ENCODE peak calls at places on chromosomes 5 and 9, in five cellular contexts. F, O, Z, D and X are unnamed samples.

GRCh38 chr5:116660929-116661328 is 86.3 kb upstream of the SEMA6A start:
- DNase-seq in F (no peak), O (no peak), Z (no peak), D (no peak), X (no peak)

GRCh38 chr9:31325778-31326177 is 1058.7 kb upstream of the ACO1 start:
- DNase-seq in F (no peak), O (no peak), Z (no peak), D (no peak), X (no peak)

GRCh38 chr5:123084730-123085605 is 4.1 kb upstream of the PRDM6 start:
- DNase-seq in F (no peak), O (no peak), Z (no peak), D (no peak), X (no peak)

GRCh38 chr9:97853844-97854695 is 1.0 kb downstream of the FOXE1 start:
- DNase-seq in F (peak; percentile 9), O (peak; percentile 52), Z (peak; percentile 65), D (no peak), X (no peak)

GRCh38 chr9:97632406-97632991 is 669 bp downstream of the TSTD2 start:
- DNase-seq in F (no peak), O (peak; percentile 82), Z (peak; percentile 75), D (no peak), X (peak; percentile 79)

GRCh38 chr9:18791074-18791473 is 241.9 kb downstream of the SAXO1 start:
- DNase-seq in F (peak; percentile 15), O (peak; percentile 80), Z (no peak), D (no peak), X (no peak)

GRCh38 chr9:29816954-29817703 is 2243.8 kb upstream of the C9orf72 start:
- DNase-seq in F (no peak), O (no peak), Z (no peak), D (no peak), X (no peak)

GRCh38 chr9:136309101-136309801 is 5.4 kb upstream of the CCDC187 start:
- DNase-seq in F (no peak), O (no peak), Z (no peak), D (no peak), X (no peak)

GRCh38 chr5:14413331-14413750 is 168.3 kb upstream of the OTULINL start:
- DNase-seq in F (no peak), O (no peak), Z (no peak), D (no peak), X (no peak)

GRCh38 chr5:135356522-135357318 is 42.3 kb downstream of the MACROH2A1 start:
- DNase-seq in F (no peak), O (peak; percentile 67), Z (no peak), D (peak; percentile 83), X (peak; percentile 81)

GRCh38 chr9:108050894-108051293 is 561.3 kb upstream of the KLF4 start:
- DNase-seq in F (no peak), O (no peak), Z (no peak), D (no peak), X (no peak)

GRCh38 chr9:137709411-137710101 is 90.8 kb downstream of the EHMT1 start:
- DNase-seq in F (no peak), O (no peak), Z (no peak), D (no peak), X (no peak)

GRCh38 chr5:133309981-133310630 is 258.3 kb downstream of the HSPA4 start:
- DNase-seq in F (no peak), O (no peak), Z (no peak), D (no peak), X (no peak)

GRCh38 chr5:89286320-89286719 is 403.3 kb upstream of the MEF2C start:
- DNase-seq in F (no peak), O (no peak), Z (no peak), D (no peak), X (no peak)

GRCh38 chr5:36575367-36575781 is 31.0 kb upstream of the SLC1A3 start:
- DNase-seq in F (no peak), O (no peak), Z (no peak), D (no peak), X (no peak)

GRCh38 chr5:79999722-80000121 is 8.7 kb upstream of the MTX3 start:
- DNase-seq in F (no peak), O (no peak), Z (no peak), D (no peak), X (no peak)

GRCh38 chr5:53424691-53425597 is 55.5 kb upstream of the FST start:
- DNase-seq in F (no peak), O (no peak), Z (no peak), D (no peak), X (no peak)

GRCh38 chr5:150488519-150489357 is 19.2 kb upstream of the NDST1 start:
- DNase-seq in F (peak; percentile 30), O (no peak), Z (peak; percentile 73), D (peak; percentile 92), X (peak; percentile 95)

GRCh38 chr9:73006986-73007385 is 54.1 kb upstream of the ALDH1A1 start:
- DNase-seq in F (no peak), O (no peak), Z (no peak), D (no peak), X (no peak)

GRCh38 chr5:110899566-110900412 is 161.0 kb downstream of the SLC25A46 start:
- DNase-seq in F (no peak), O (no peak), Z (no peak), D (no peak), X (no peak)

GRCh38 chr5:32916648-32917047 is 205.5 kb downstream of the NPR3 start:
- DNase-seq in F (no peak), O (no peak), Z (no peak), D (peak; percentile 65), X (no peak)

GRCh38 chr9:76688471-76689238 is 75.6 kb upstream of the PCA3 start:
- DNase-seq in F (no peak), O (no peak), Z (no peak), D (no peak), X (no peak)

GRCh38 chr9:89059925-89060506 is 68.7 kb downstream of the S1PR3 start:
- DNase-seq in F (no peak), O (no peak), Z (no peak), D (no peak), X (no peak)

GRCh38 chr9:108356806-108357205 is 499.0 kb downstream of the ACTL7B start:
- DNase-seq in F (no peak), O (no peak), Z (no peak), D (no peak), X (no peak)

GRCh38 chr5:56471707-56472106 is 238.6 kb upstream of the ANKRD55 start:
- DNase-seq in F (no peak), O (no peak), Z (no peak), D (no peak), X (no peak)

GRCh38 chr9:4833781-4834560 is 41.2 kb downstream of the RCL1 start:
- DNase-seq in F (no peak), O (no peak), Z (no peak), D (no peak), X (no peak)

GRCh38 chr5:129460121-129460950 is at the start of gene ADAMTS19:
- DNase-seq in F (no peak), O (peak; percentile 73), Z (no peak), D (no peak), X (no peak)

GRCh38 chr5:39501403-39501802 is 76.6 kb upstream of the DAB2 start:
- DNase-seq in F (no peak), O (no peak), Z (no peak), D (no peak), X (no peak)

GRCh38 chr9:72817413-72817812 is 135.4 kb downstream of the ALDH1A1 start:
- DNase-seq in F (no peak), O (no peak), Z (no peak), D (no peak), X (no peak)

GRCh38 chr5:67063791-67064190 is 132.8 kb downstream of the CD180 start:
- DNase-seq in F (no peak), O (no peak), Z (no peak), D (no peak), X (no peak)

GRCh38 chr5:141866111-141866510 is 12.1 kb downstream of the PCDH1 start:
- DNase-seq in F (no peak), O (no peak), Z (peak; percentile 93), D (no peak), X (no peak)

GRCh38 chr5:141867139-141867538 is 11.1 kb downstream of the PCDH1 start:
- DNase-seq in F (no peak), O (no peak), Z (peak; percentile 9), D (no peak), X (no peak)

GRCh38 chr5:141864371-141865370 is 13.5 kb downstream of the PCDH1 start:
- DNase-seq in F (peak; percentile 43), O (no peak), Z (no peak), D (no peak), X (no peak)

GRCh38 chr5:141863569-141864178 is 14.5 kb downstream of the PCDH1 start:
- DNase-seq in F (no peak), O (no peak), Z (no peak), D (no peak), X (no peak)

GRCh38 chr5:141865406-141865805 is 12.8 kb downstream of the PCDH1 start:
- DNase-seq in F (no peak), O (no peak), Z (no peak), D (no peak), X (no peak)
- H3K27ac ChIP-seq in F (no peak overlapping the region), O (no peak overlapping the region), Z (no peak overlapping the region), D (no peak overlapping the region), X (no peak overlapping the region)

GRCh38 chr9:93947409-93948070 is 7.6 kb downstream of the BARX1 start:
- DNase-seq in F (no peak), O (no peak), Z (no peak), D (no peak), X (no peak)

GRCh38 chr9:93944011-93944410 is 11.1 kb downstream of the BARX1 start:
- DNase-seq in F (no peak), O (no peak), Z (no peak), D (no peak), X (no peak)

GRCh38 chr9:93946338-93946712 is 8.8 kb downstream of the BARX1 start:
- DNase-seq in F (no peak), O (no peak), Z (no peak), D (no peak), X (no peak)

GRCh38 chr9:93948456-93949072 is 6.6 kb downstream of the BARX1 start:
- DNase-seq in F (no peak), O (no peak), Z (no peak), D (no peak), X (no peak)

GRCh38 chr9:93945400-93946337 is 9.5 kb downstream of the BARX1 start:
- DNase-seq in F (no peak), O (no peak), Z (no peak), D (no peak), X (no peak)
- H3K4me3 ChIP-seq in F (no peak overlapping the region), O (peak overlapping the region; percentile 17), Z (peak overlapping the region; percentile 36), D (peak overlapping the region; percentile 31), X (peak overlapping the region; percentile 60)

GRCh38 chr9:121474225-121474947 is 25.3 kb downstream of the GGTA1 start:
- DNase-seq in F (no peak), O (no peak), Z (no peak), D (no peak), X (no peak)
- H3K27ac ChIP-seq in F (no peak overlapping the region), O (no peak overlapping the region), Z (no peak overlapping the region), D (peak overlapping the region; percentile 88), X (peak overlapping the region; percentile 83)

GRCh38 chr5:54717459-54717858 is 199.9 kb downstream of the SNX18 start:
- DNase-seq in F (no peak), O (no peak), Z (no peak), D (no peak), X (no peak)

GRCh38 chr5:54720346-54720745 is 202.8 kb downstream of the SNX18 start:
- DNase-seq in F (no peak), O (no peak), Z (no peak), D (no peak), X (no peak)

GRCh38 chr5:54717870-54718269 is 200.3 kb downstream of the SNX18 start:
- DNase-seq in F (no peak), O (no peak), Z (no peak), D (no peak), X (no peak)

GRCh38 chr5:54718647-54719046 is 201.1 kb downstream of the SNX18 start:
- DNase-seq in F (no peak), O (peak; percentile 78), Z (no peak), D (peak; percentile 92), X (peak; percentile 89)

GRCh38 chr5:54719384-54720306 is 202.1 kb downstream of the SNX18 start:
- DNase-seq in F (no peak), O (peak; percentile 92), Z (no peak), D (no peak), X (no peak)
- H3K4me3 ChIP-seq in F (no peak overlapping the region), O (no peak overlapping the region), Z (no peak overlapping the region), D (no peak overlapping the region), X (peak overlapping the region; percentile 9)